ENCODE peak calls at places on chromosomes 7 and 10, in ten cellular contexts. B is putamen; E is MCF 10A; W is brain microvascular endothelial cell; D is SK-N-SH; K is neuronal stem cell; J is astrocyte; S is head of caudate nucleus; R is AG09309; M is activated CD4-positive, alpha-beta T cell treated with anti-CD3 and anti-CD28 coated beads, Interleukin-2, amount 10 ng/mL, durations not matched to agents 7 days and 5 days. G is an unnamed sample.

GRCh38 chr7:52794621-52795020 is 240.8 kb upstream of the POM121L12 start:
- DNase-seq in B (no peak), E (no peak), W (no peak), D (no peak), K (no peak), J (no peak), S (no peak), R (no peak), M (no peak), G (no peak)

GRCh38 chr7:66356277-66356721 is 151.2 kb downstream of the TPST1 start:
- DNase-seq in B (no peak), E (no peak), W (no peak), D (no peak), K (no peak), J (peak), S (no peak), R (peak), M (no peak), G (no peak)

GRCh38 chr7:50303082-50303893 is 1.2 kb upstream of the IKZF1 start:
- DNase-seq in B (no peak), E (no peak), W (no peak), D (peak), K (no peak), J (no peak), S (no peak), R (no peak), M (no peak), G (no peak)

GRCh38 chr7:137454169-137455166 is 110.9 kb upstream of the PTN start:
- DNase-seq in B (peak), E (peak), W (peak), D (peak), K (peak), J (peak), S (no peak), R (peak), M (no peak), G (peak)

GRCh38 chr7:105958037-105958436 is 5.0 kb upstream of the CDHR3 start:
- DNase-seq in B (no peak), E (no peak), W (no peak), D (no peak), K (no peak), J (no peak), S (no peak), R (no peak), M (no peak), G (no peak)

GRCh38 chr10:5089869-5090268 is 4.3 kb upstream of the AKR1C3 start:
- DNase-seq in B (no peak), E (peak), W (peak), D (no peak), K (no peak), J (no peak), S (no peak), R (no peak), M (peak), G (peak)

GRCh38 chr10:114703377-114704125 is 45.5 kb upstream of the ABLIM1 start:
- DNase-seq in B (no peak), E (peak), W (no peak), D (peak), K (no peak), J (no peak), S (no peak), R (no peak), M (peak), G (peak)

GRCh38 chr7:35399840-35400239 is 145.9 kb upstream of the TBX20 start:
- DNase-seq in B (no peak), E (no peak), W (no peak), D (no peak), K (no peak), J (no peak), S (no peak), R (no peak), M (no peak), G (no peak)

GRCh38 chr10:132186488-132187413 is at the start of gene DPYSL4:
- DNase-seq in B (no peak), E (no peak), W (no peak), D (peak), K (no peak), J (no peak), S (peak), R (no peak), M (no peak), G (peak)

G was measured in iPS-NIHi11.